ENCODE peak calls at places on chromosomes 3 and 15, in five cellular contexts. One of them, this sample, is unnamed.

GRCh38 chr3:148360046-148360445 is 337.7 kb upstream of the AGTR1 start:
- DNase-seq in GM23338: no peak
- DNase-seq in MM.1S: no peak
- DNase-seq in OCI-LY7: no peak
- DNase-seq in neural progenitor cell: no peak
- DNase-seq in this sample: peak; percentile 62

GRCh38 chr15:29805043-29805707 is 17.1 kb downstream of the TJP1 start:
- DNase-seq in GM23338: no peak
- DNase-seq in MM.1S: no peak
- DNase-seq in OCI-LY7: no peak
- DNase-seq in neural progenitor cell: no peak
- DNase-seq in this sample: peak; percentile 84

GRCh38 chr3:71728632-71729342 is 3.6 kb upstream of the EIF4E3 start:
- DNase-seq in GM23338: peak; percentile 96
- DNase-seq in MM.1S: no peak
- DNase-seq in OCI-LY7: peak; percentile 5
- DNase-seq in neural progenitor cell: peak; percentile 92
- DNase-seq in this sample: peak; percentile 34

GRCh38 chr3:149198611-149199010 is 23.0 kb downstream of the CP start:
- DNase-seq in GM23338: peak; percentile 95
- DNase-seq in MM.1S: no peak
- DNase-seq in OCI-LY7: no peak
- DNase-seq in neural progenitor cell: peak; percentile 72
- DNase-seq in this sample: peak; percentile 5

GRCh38 chr15:88891540-88892254 is 3.6 kb downstream of the HAPLN3 start:
- DNase-seq in GM23338: no peak
- DNase-seq in MM.1S: no peak
- DNase-seq in OCI-LY7: no peak
- DNase-seq in neural progenitor cell: no peak
- DNase-seq in this sample: no peak

GRCh38 chr3:12822725-12823373 is 18.5 kb downstream of the RPL32 start:
- DNase-seq in GM23338: no peak
- DNase-seq in MM.1S: peak; percentile 68
- DNase-seq in OCI-LY7: peak; percentile 43
- DNase-seq in neural progenitor cell: no peak
- DNase-seq in this sample: no peak

GRCh38 chr3:78258798-78259197 is 1218.9 kb downstream of the ROBO2 start:
- DNase-seq in GM23338: no peak
- DNase-seq in MM.1S: no peak
- DNase-seq in OCI-LY7: no peak
- DNase-seq in neural progenitor cell: no peak
- DNase-seq in this sample: peak; percentile 79

GRCh38 chr15:52118969-52119749 is 6.6 kb upstream of the BCL2L10 start:
- DNase-seq in GM23338: peak; percentile 54
- DNase-seq in MM.1S: no peak
- DNase-seq in OCI-LY7: no peak
- DNase-seq in neural progenitor cell: no peak
- DNase-seq in this sample: no peak

GRCh38 chr3:32340639-32341365 is 50.9 kb upstream of the CMTM7 start:
- DNase-seq in GM23338: no peak
- DNase-seq in MM.1S: no peak
- DNase-seq in OCI-LY7: peak; percentile 24
- DNase-seq in neural progenitor cell: no peak
- DNase-seq in this sample: peak; percentile 10

GRCh38 chr3:84223512-84223911 is 735.3 kb upstream of the CADM2 start:
- DNase-seq in GM23338: peak; percentile 17
- DNase-seq in MM.1S: no peak
- DNase-seq in OCI-LY7: peak; percentile 6
- DNase-seq in neural progenitor cell: no peak
- DNase-seq in this sample: no peak

GRCh38 chr3:144257381-144257780 is 285.8 kb downstream of the DIPK2A start:
- DNase-seq in GM23338: no peak
- DNase-seq in MM.1S: no peak
- DNase-seq in OCI-LY7: no peak
- DNase-seq in neural progenitor cell: no peak
- DNase-seq in this sample: no peak

GRCh38 chr3:63912768-63913588 is 795 bp upstream of the SCAANT1 start:
- DNase-seq in GM23338: peak; percentile 75
- DNase-seq in MM.1S: no peak
- DNase-seq in OCI-LY7: peak; percentile 33
- DNase-seq in neural progenitor cell: peak; percentile 54
- DNase-seq in this sample: peak; percentile 77

GRCh38 chr15:79004336-79004735 is 59.5 kb upstream of the CTSH start:
- DNase-seq in GM23338: peak; percentile 68
- DNase-seq in MM.1S: no peak
- DNase-seq in OCI-LY7: peak; percentile 93
- DNase-seq in neural progenitor cell: no peak
- DNase-seq in this sample: peak; percentile 72

GRCh38 chr3:193439423-193439822 is 60.9 kb upstream of the ATP13A5 start:
- DNase-seq in GM23338: no peak
- DNase-seq in MM.1S: no peak
- DNase-seq in OCI-LY7: no peak
- DNase-seq in neural progenitor cell: no peak
- DNase-seq in this sample: no peak

GRCh38 chr15:66092053-66092976 is 161.2 kb downstream of the MEGF11 start:
- DNase-seq in GM23338: peak; percentile 18
- DNase-seq in MM.1S: no peak
- DNase-seq in OCI-LY7: no peak
- DNase-seq in neural progenitor cell: no peak
- DNase-seq in this sample: no peak

GRCh38 chr15:63294354-63294753 is 16.9 kb downstream of the APH1B start:
- DNase-seq in GM23338: no peak
- DNase-seq in MM.1S: no peak
- DNase-seq in OCI-LY7: no peak
- DNase-seq in neural progenitor cell: no peak
- DNase-seq in this sample: no peak

GRCh38 chr15:63292771-63293170 is 15.4 kb downstream of the APH1B start:
- DNase-seq in GM23338: no peak
- DNase-seq in MM.1S: no peak
- DNase-seq in OCI-LY7: no peak
- DNase-seq in neural progenitor cell: no peak
- DNase-seq in this sample: peak; percentile 47

GRCh38 chr15:63299981-63300575 is 22.7 kb downstream of the APH1B start:
- DNase-seq in GM23338: no peak
- DNase-seq in MM.1S: no peak
- DNase-seq in OCI-LY7: no peak
- DNase-seq in neural progenitor cell: no peak
- DNase-seq in this sample: no peak

GRCh38 chr15:63292241-63292640 is 14.8 kb downstream of the APH1B start:
- DNase-seq in GM23338: no peak
- DNase-seq in MM.1S: no peak
- DNase-seq in OCI-LY7: no peak
- DNase-seq in neural progenitor cell: no peak
- DNase-seq in this sample: no peak

GRCh38 chr15:63296195-63296594 is 18.8 kb downstream of the APH1B start:
- DNase-seq in GM23338: no peak
- DNase-seq in MM.1S: no peak
- DNase-seq in OCI-LY7: no peak
- DNase-seq in neural progenitor cell: no peak
- DNase-seq in this sample: no peak
- H3K4me2 ChIP-seq in GM23338: no peak overlapping the region
- H3K4me2 ChIP-seq in MM.1S: no peak overlapping the region
- H3K4me2 ChIP-seq in OCI-LY7: no peak overlapping the region
- H3K4me2 ChIP-seq in neural progenitor cell: no peak overlapping the region
- H3K4me2 ChIP-seq in this sample: no peak overlapping the region

GRCh38 chr15:76377751-76378150 is 41.2 kb downstream of the ISL2 start:
- DNase-seq in GM23338: no peak
- DNase-seq in MM.1S: no peak
- DNase-seq in OCI-LY7: no peak
- DNase-seq in neural progenitor cell: no peak
- DNase-seq in this sample: no peak

GRCh38 chr15:76376816-76377215 is 40.2 kb downstream of the ISL2 start:
- DNase-seq in GM23338: no peak
- DNase-seq in MM.1S: no peak
- DNase-seq in OCI-LY7: no peak
- DNase-seq in neural progenitor cell: no peak
- DNase-seq in this sample: no peak

GRCh38 chr15:76377217-76377616 is 40.6 kb downstream of the ISL2 start:
- DNase-seq in GM23338: no peak
- DNase-seq in MM.1S: no peak
- DNase-seq in OCI-LY7: no peak
- DNase-seq in neural progenitor cell: no peak
- DNase-seq in this sample: no peak

GRCh38 chr15:76378691-76379090 is 42.1 kb downstream of the ISL2 start:
- DNase-seq in GM23338: no peak
- DNase-seq in MM.1S: no peak
- DNase-seq in OCI-LY7: no peak
- DNase-seq in neural progenitor cell: no peak
- DNase-seq in this sample: no peak

GRCh38 chr15:76376029-76376428 is 39.5 kb downstream of the ISL2 start:
- DNase-seq in GM23338: peak; percentile 41
- DNase-seq in MM.1S: no peak
- DNase-seq in OCI-LY7: no peak
- DNase-seq in neural progenitor cell: peak; percentile 39
- DNase-seq in this sample: no peak
- TF ChIP-seq EZH2phosphoT487 in GM23338: no peak
- TF ChIP-seq EZH2phosphoT487 in MM.1S: no peak
- TF ChIP-seq EZH2phosphoT487 in OCI-LY7: no peak
- TF ChIP-seq EZH2phosphoT487 in neural progenitor cell: no peak
- TF ChIP-seq EZH2phosphoT487 in this sample: no peak

DNA sequence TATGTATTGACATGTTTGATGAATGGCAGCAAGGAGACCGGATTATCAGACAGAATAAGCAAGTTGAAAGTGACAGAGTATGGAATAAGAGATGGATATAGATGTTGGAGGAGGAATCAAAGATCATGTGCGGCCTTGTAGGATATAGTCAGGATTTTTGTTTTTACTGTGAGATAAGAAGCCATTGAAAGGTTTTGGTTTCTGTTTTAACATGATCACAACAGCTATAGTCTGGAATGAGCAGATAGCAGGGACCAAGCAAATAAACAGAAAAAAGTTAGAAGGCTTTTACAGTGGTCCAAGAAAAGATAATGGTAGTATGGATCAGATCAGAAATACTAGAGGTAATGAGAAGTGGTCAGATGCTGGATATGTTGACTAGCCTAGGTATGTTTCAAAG is 52.6 kb downstream of the SLC12A6 start:
- DNase-seq in GM23338: no peak
- DNase-seq in MM.1S: no peak
- DNase-seq in OCI-LY7: no peak
- DNase-seq in neural progenitor cell: no peak
- DNase-seq in this sample: no peak
- H3K79me2 ChIP-seq in GM23338: no peaks in the 10 kb centered on the region
- H3K79me2 ChIP-seq in MM.1S: peaks cover 25% of the 10 kb centered on the region
- H3K79me2 ChIP-seq in OCI-LY7: no peaks in the 10 kb centered on the region
- H3K79me2 ChIP-seq in neural progenitor cell: no peaks in the 10 kb centered on the region
- H3K79me2 ChIP-seq in this sample: no peaks in the 10 kb centered on the region

GRCh38 chr3:10496121-10496863 is 9.1 kb downstream of the ATP2B2 start:
- DNase-seq in GM23338: no peak
- DNase-seq in MM.1S: no peak
- DNase-seq in OCI-LY7: no peak
- DNase-seq in neural progenitor cell: no peak
- DNase-seq in this sample: no peak
- H3K4me2 ChIP-seq in GM23338: no peak overlapping the region
- H3K4me2 ChIP-seq in MM.1S: no peak overlapping the region
- H3K4me2 ChIP-seq in OCI-LY7: no peak overlapping the region
- H3K4me2 ChIP-seq in neural progenitor cell: no peak overlapping the region
- H3K4me2 ChIP-seq in this sample: no peak overlapping the region

GRCh38 chr15:75672646-75673425 is 25.1 kb downstream of the SNX33 start:
- DNase-seq in GM23338: peak; percentile 59
- DNase-seq in MM.1S: no peak
- DNase-seq in OCI-LY7: no peak
- DNase-seq in neural progenitor cell: peak; percentile 56
- DNase-seq in this sample: peak; percentile 63
- TF ChIP-seq EZH2phosphoT487 in GM23338: no peak
- TF ChIP-seq EZH2phosphoT487 in MM.1S: no peak
- TF ChIP-seq EZH2phosphoT487 in OCI-LY7: no peak
- TF ChIP-seq EZH2phosphoT487 in neural progenitor cell: no peak
- TF ChIP-seq EZH2phosphoT487 in this sample: no peak

DNA sequence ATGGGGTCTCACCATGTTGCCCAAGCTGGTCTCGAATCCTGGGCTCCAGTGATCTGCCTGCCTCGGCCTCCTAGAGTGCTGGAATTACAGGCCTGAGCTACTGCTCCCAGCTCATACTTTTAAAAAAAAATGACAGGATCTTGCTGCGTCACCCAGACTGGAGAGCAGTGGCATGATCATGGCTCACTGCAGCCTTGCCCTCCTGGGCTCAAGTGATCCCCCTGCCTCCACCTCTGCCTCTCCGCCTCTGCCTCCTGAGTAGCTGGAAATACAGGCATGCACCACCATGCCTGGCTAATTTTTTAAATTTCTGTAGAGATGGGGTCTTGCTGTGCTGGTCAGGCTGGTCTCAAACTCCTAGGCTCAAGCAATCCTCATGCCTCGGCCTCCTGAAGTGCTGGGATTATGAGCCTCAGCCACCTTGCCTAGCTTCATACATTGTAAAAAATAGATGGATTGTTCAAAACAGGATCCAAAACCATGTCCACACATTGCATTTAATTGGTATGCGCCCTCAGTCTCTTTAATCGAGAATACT is 8.9 kb downstream of the PHLDB2 start:
- DNase-seq in GM23338: no peak
- DNase-seq in MM.1S: no peak
- DNase-seq in OCI-LY7: no peak
- DNase-seq in neural progenitor cell: no peak
- DNase-seq in this sample: no peak
- H3K79me2 ChIP-seq in GM23338: peaks cover 74% of the 10 kb centered on the region
- H3K79me2 ChIP-seq in MM.1S: no peaks in the 10 kb centered on the region
- H3K79me2 ChIP-seq in OCI-LY7: no peaks in the 10 kb centered on the region
- H3K79me2 ChIP-seq in neural progenitor cell: no peaks in the 10 kb centered on the region
- H3K79me2 ChIP-seq in this sample: peaks cover 96% of the 10 kb centered on the region

This sample was measured in GM23248.